ENCODE peak calls at places on chromosomes 4 and X, in seven cellular contexts. X, Z, G, M, I, F and U are unnamed samples.

GRCh38 chr4:76550966-76551780 is 116.1 kb downstream of the SHROOM3 start:
- DNase-seq in X (no peak), Z (no peak), G (no peak), M (no peak), I (no peak), F (no peak), U (no peak)

GRCh38 chr4:7777871-7778523 is 161.7 kb downstream of the AFAP1 start:
- DNase-seq in X (no peak), Z (no peak), G (no peak), M (no peak), I (no peak), F (no peak), U (no peak)

GRCh38 chrX:118702741-118703140 is 24.7 kb upstream of the IL13RA1 start:
- DNase-seq in X (no peak), Z (no peak), G (no peak), M (no peak), I (no peak), F (no peak), U (no peak)

GRCh38 chr4:2262944-2263250 is 988 bp upstream of the MXD4 start:
- DNase-seq in X (no peak), Z (no peak), G (no peak), M (no peak), I (no peak), F (no peak), U (no peak)

GRCh38 chr4:139153411-139154133 is 23.4 kb downstream of the ELF2 start:
- DNase-seq in X (no peak), Z (no peak), G (no peak), M (no peak), I (no peak), F (no peak), U (no peak)

GRCh38 chr4:162952232-162952631 is 214.5 kb downstream of the NAF1 start:
- DNase-seq in X (peak), Z (no peak), G (no peak), M (no peak), I (no peak), F (no peak), U (no peak)

GRCh38 chr4:95181446-95182306 is 367.1 kb downstream of the UNC5C start:
- DNase-seq in X (no peak), Z (no peak), G (no peak), M (no peak), I (no peak), F (no peak), U (no peak)

GRCh38 chrX:49221868-49222267 is 11.3 kb downstream of the CACNA1F start:
- DNase-seq in X (no peak), Z (no peak), G (no peak), M (no peak), I (no peak), F (no peak), U (no peak)

GRCh38 chr4:70706516-70706915 is 15.2 kb upstream of the RUFY3 start:
- DNase-seq in X (no peak), Z (no peak), G (no peak), M (no peak), I (no peak), F (no peak), U (no peak)

GRCh38 chr4:146194212-146194611 is 18.7 kb downstream of the LSM6 start:
- DNase-seq in X (no peak), Z (no peak), G (no peak), M (no peak), I (no peak), F (no peak), U (no peak)

GRCh38 chrX:83469551-83469950 is 38.5 kb upstream of the POU3F4 start:
- DNase-seq in X (peak), Z (peak), G (no peak), M (peak), I (peak), F (no peak), U (no peak)

GRCh38 chr4:42452823-42453222 is 55.5 kb downstream of the SHISA3 start:
- DNase-seq in X (no peak), Z (peak), G (no peak), M (no peak), I (no peak), F (no peak), U (no peak)

GRCh38 chr4:163679189-163679588 is 184.7 kb downstream of the TMA16 start:
- DNase-seq in X (peak), Z (no peak), G (no peak), M (peak), I (no peak), F (no peak), U (peak)

GRCh38 chrX:74835566-74835965 is 89.7 kb downstream of the NEXMIF start:
- DNase-seq in X (peak), Z (no peak), G (no peak), M (no peak), I (no peak), F (no peak), U (peak)